ENCODE peak calls at places on chromosomes 3 and 15, in four cellular contexts. F is dorsolateral prefrontal cortex, Q is cardiac fibroblast, C is GM12865. X is an unnamed sample.

GRCh38 chr3:120854908-120855526 is 53.0 kb upstream of the STXBP5L start:
- DNase-seq in F (no peak), Q (no peak), C (no peak), X (no peak)

GRCh38 chr15:52552303-52552702 is 16.5 kb downstream of the ARPP19 start:
- DNase-seq in F (no peak), Q (no peak), C (no peak), X (no peak)

GRCh38 chr15:74208901-74209559 is 6.4 kb upstream of the STRA6 start:
- DNase-seq in F (no peak), Q (peak; percentile 47), C (no peak), X (peak; percentile 67)

GRCh38 chr15:63497642-63498100 is 6.7 kb upstream of the USP3 start:
- DNase-seq in F (no peak), Q (no peak), C (peak; percentile 81), X (no peak)

GRCh38 chr3:184129012-184129411 is 6.1 kb upstream of the EIF2B5 start:
- DNase-seq in F (no peak), Q (peak; percentile 66), C (peak; percentile 39), X (peak; percentile 66)

GRCh38 chr15:77969055-77969454 is 108.5 kb downstream of the TBC1D2B start:
- DNase-seq in F (no peak), Q (no peak), C (no peak), X (no peak)

GRCh38 chr3:31263897-31264296 is 268.8 kb upstream of the STT3B start:
- DNase-seq in F (no peak), Q (no peak), C (no peak), X (no peak)

GRCh38 chr3:59555593-59556315 is 505.9 kb upstream of the CFAP20DC start:
- DNase-seq in F (no peak), Q (peak; percentile 76), C (no peak), X (peak; percentile 60)

GRCh38 chr3:166187237-166187636 is 350.0 kb upstream of the BCHE start:
- DNase-seq in F (no peak), Q (no peak), C (no peak), X (no peak)

GRCh38 chr3:81684739-81685395 is 76.6 kb downstream of the GBE1 start:
- DNase-seq in F (no peak), Q (peak; percentile 48), C (no peak), X (no peak)

GRCh38 chr15:36126194-36126593 is 453.2 kb upstream of the CDIN1 start:
- DNase-seq in F (peak; percentile 12), Q (no peak), C (no peak), X (no peak)

GRCh38 chr3:191352014-191352413 is 21.7 kb upstream of the UTS2B start:
- DNase-seq in F (no peak), Q (no peak), C (no peak), X (no peak)

GRCh38 chr3:184491867-184492615 is 69.5 kb upstream of the EPHB3 start:
- DNase-seq in F (no peak), Q (peak; percentile 9), C (no peak), X (no peak)

GRCh38 chr3:129587061-129587460 is 19.4 kb downstream of the PLXND1 start:
- DNase-seq in F (no peak), Q (peak; percentile 52), C (no peak), X (peak; percentile 36)

GRCh38 chr3:56197259-56197965 is 270.9 kb downstream of the ERC2 start:
- DNase-seq in F (no peak), Q (peak; percentile 51), C (no peak), X (peak; percentile 12)

GRCh38 chr15:76169013-76169412 is 109.2 kb downstream of the TMEM266 start:
- DNase-seq in F (no peak), Q (peak; percentile 36), C (peak; percentile 40), X (peak; percentile 46)

GRCh38 chr15:89776274-89777072 is at the start of gene MESP2:
- DNase-seq in F (peak; percentile 56), Q (peak; percentile 79), C (peak; percentile 85), X (peak; percentile 78)

GRCh38 chr3:28745904-28746617 is 397.4 kb upstream of the AZI2 start:
- DNase-seq in F (no peak), Q (peak; percentile 61), C (no peak), X (no peak)

GRCh38 chr3:142226474-142226873 is 1.1 kb upstream of the GK5 start:
- DNase-seq in F (no peak), Q (no peak), C (no peak), X (peak; percentile 32)

GRCh38 chr3:152096280-152096679 is 172.4 kb upstream of the MBNL1 start:
- DNase-seq in F (no peak), Q (no peak), C (no peak), X (no peak)

GRCh38 chr3:67790043-67790442 is 135.6 kb upstream of the SUCLG2 start:
- DNase-seq in F (no peak), Q (peak; percentile 73), C (peak; percentile 65), X (peak; percentile 82)

GRCh38 chr3:133834621-133835417 is 29.2 kb downstream of the SRPRB start:
- DNase-seq in F (no peak), Q (no peak), C (no peak), X (no peak)

GRCh38 chr15:74130089-74130848 is at the start of gene ISLR2:
- DNase-seq in F (peak; percentile 33), Q (no peak), C (no peak), X (no peak)

GRCh38 chr3:23953523-23953922 is 8.4 kb downstream of the NR1D2 start:
- DNase-seq in F (no peak), Q (no peak), C (no peak), X (no peak)

GRCh38 chr15:37133619-37134018 is 33.3 kb upstream of the MEIS2 start:
- DNase-seq in F (no peak), Q (peak; percentile 57), C (no peak), X (peak; percentile 48)

GRCh38 chr3:14158370-14158769 is 20.0 kb downstream of the XPC start:
- DNase-seq in F (no peak), Q (no peak), C (no peak), X (no peak)

GRCh38 chr15:37101634-37102314 is 1.4 kb upstream of the MEIS2 start:
- DNase-seq in F (no peak), Q (peak; percentile 78), C (peak; percentile 83), X (peak; percentile 55)

GRCh38 chr3:158770254-158771017 is 31.4 kb upstream of the MFSD1 start:
- DNase-seq in F (no peak), Q (peak; percentile 87), C (no peak), X (peak; percentile 92)

GRCh38 chr3:56130036-56130435 is 338.2 kb downstream of the ERC2 start:
- DNase-seq in F (no peak), Q (no peak), C (no peak), X (no peak)

DNA sequence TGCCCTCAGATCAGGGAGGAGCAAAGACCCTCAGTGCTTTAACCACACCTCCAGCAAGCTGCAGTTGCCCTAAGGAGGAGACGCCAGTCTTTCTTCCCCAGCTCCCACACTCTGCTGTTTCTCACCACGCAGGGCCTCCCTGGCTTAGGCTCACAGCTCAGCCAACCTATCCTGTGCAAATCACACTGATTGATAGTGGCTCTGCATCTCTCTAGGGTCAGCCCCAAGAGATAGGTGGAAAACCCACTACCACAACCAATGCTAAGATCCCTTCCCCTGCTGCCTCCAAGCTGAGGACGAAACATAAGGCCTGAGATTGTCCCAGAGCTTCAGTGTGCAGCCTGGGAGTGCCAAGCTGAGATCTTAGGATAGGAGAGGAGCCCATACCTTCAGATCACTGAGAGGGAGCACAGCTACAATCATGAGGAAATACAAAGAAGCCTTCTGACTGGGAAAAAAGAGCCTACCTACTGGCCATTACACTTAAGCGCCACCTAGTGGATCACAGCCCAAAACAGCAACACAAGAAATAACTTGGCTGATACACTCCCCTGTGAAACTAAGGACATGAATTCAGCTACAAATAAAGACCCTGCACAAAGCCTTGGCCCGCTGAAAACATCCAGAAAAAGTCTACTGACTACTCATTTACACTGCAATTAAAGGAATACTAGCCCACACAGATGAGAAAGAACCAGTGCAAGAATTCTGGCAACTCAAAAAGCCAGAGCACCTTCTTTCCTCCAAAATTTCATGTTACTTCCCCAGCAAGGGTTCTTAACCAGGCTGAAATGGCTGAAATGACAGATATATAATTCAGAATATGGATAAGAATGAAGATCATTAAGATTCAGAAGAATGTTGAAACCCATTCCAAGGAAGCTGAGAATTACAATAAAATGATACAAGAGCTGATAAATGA is 271.5 kb upstream of the DCBLD2 start:
- DNase-seq in F (no peak), Q (peak; percentile 91), C (peak; percentile 80), X (peak; percentile 92)
- TF ChIP-seq CTCF in F (peak; percentile 43), Q (peak; percentile 80), C (peak; percentile 73), X (peak; percentile 87)

GRCh38 chr15:51229907-51230328 is 108.5 kb downstream of the CYP19A1 start:
- DNase-seq in F (no peak), Q (peak; percentile 62), C (peak; percentile 43), X (peak; percentile 66)
- TF ChIP-seq CTCF in F (peak; percentile 66), Q (peak; percentile 31), C (peak; percentile 14), X (peak; percentile 58)

GRCh38 chr3:156816794-156817741 is 9.1 kb upstream of the LEKR1 start:
- DNase-seq in F (peak; percentile 33), Q (peak; percentile 87), C (peak; percentile 98), X (peak; percentile 60)

GRCh38 chr3:156814295-156814694 is 11.9 kb upstream of the LEKR1 start:
- DNase-seq in F (no peak), Q (no peak), C (no peak), X (no peak)

GRCh38 chr3:156817931-156818765 is 8.0 kb upstream of the LEKR1 start:
- DNase-seq in F (no peak), Q (no peak), C (peak; percentile 32), X (peak; percentile 9)

GRCh38 chr3:156818890-156819289 is 7.3 kb upstream of the LEKR1 start:
- DNase-seq in F (no peak), Q (peak; percentile 81), C (no peak), X (peak; percentile 67)

GRCh38 chr3:156816091-156816793 is 9.9 kb upstream of the LEKR1 start:
- DNase-seq in F (no peak), Q (peak; percentile 40), C (peak; percentile 89), X (peak; percentile 63)
- TF ChIP-seq CTCF in F (no peak), Q (no peak), C (peak; percentile 11), X (no peak)

DNA sequence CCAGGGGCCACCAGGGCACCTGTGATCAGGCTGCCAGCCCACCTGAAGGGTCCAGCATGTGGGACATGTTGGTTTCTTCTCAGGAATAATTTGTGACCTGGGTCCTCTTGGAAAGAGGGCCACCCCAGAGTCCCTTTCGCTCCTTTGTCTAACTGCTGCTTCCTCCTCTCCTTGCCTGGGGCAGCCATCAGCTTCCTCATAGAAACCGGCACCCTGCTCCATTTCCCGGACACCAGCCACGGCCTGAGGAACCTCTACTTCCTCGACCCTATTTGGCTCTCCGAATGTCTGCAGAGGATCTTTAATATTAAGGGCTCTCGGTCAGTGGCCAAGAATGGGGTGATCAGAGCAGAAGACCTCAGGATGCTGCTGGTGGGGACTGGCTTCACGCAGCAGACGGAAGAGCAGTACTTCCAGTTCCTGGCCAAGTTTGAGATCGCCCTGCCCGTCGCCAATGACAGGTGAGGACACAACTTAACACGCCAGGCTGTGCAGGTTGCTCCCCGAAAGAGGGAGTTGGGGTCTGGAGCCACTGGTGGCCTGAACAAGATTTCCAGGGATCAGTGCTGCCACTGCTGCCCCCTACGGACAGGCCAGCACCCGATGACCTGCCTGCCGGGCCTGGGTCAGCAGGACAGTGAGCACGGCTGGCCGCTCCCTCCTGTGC is 109.7 kb downstream of the LRRK1 start:
- DNase-seq in F (peak; percentile 2), Q (no peak), C (no peak), X (no peak)
- TF ChIP-seq CTCF in F (no peak), Q (peak; percentile 2), C (no peak), X (no peak)

GRCh38 chr15:45134682-45135604 is 5.1 kb downstream of the DUOX1 start:
- DNase-seq in F (no peak), Q (no peak), C (no peak), X (no peak)
- TF ChIP-seq CTCF in F (no peak), Q (no peak), C (no peak), X (no peak)

X was measured in choroid plexus epithelial cell.